ENCODE peak calls at places on chromosomes 1 and 21, in seven cellular contexts. S is lower leg skin, C is cardiac fibroblast, Q is GM06990, U is adrenal gland, L is NB4, F is mesothelial cell of epicardium. M is an unnamed sample.
A peak's percentile ranks its signal among the peaks of the same experiment; 100 is the strongest.

GRCh38 chr1:209513226-209513625 is 70.3 kb upstream of the CAMK1G start:
- DNase-seq in S (no peak), L (peak; percentile 49), C (peak; percentile 47), Q (no peak), F (no peak), U (no peak), M (peak; percentile 20)

GRCh38 chr1:23699280-23700179 is 7.9 kb downstream of the RPL11 start:
- DNase-seq in Q (no peak), F (no peak), C (no peak), U (no peak), L (peak; percentile 47), S (no peak), M (no peak)

GRCh38 chr1:15660151-15660550 is 24.0 kb upstream of the PLEKHM2 start:
- DNase-seq in C (no peak), U (no peak), S (no peak), F (no peak), Q (no peak), L (no peak), M (no peak)

GRCh38 chr1:147824776-147825175 is 64.4 kb upstream of the GJA5 start:
- DNase-seq in U (no peak), S (no peak), Q (no peak), L (no peak), F (no peak), C (no peak), M (no peak)

GRCh38 chr21:30206551-30207251 is 9.2 kb downstream of the CLDN8 start:
- DNase-seq in L (no peak), C (peak; percentile 85), F (no peak), S (no peak), U (no peak), Q (no peak), M (no peak)

GRCh38 chr21:25635310-25635709 is 3.7 kb upstream of the JAM2 start:
- DNase-seq in F (no peak), L (no peak), C (no peak), U (no peak), Q (no peak), S (no peak), M (no peak)

GRCh38 chr21:44589094-44589493 is 3.2 kb downstream of the KRTAP10-6 start:
- DNase-seq in U (no peak), L (no peak), Q (no peak), F (no peak), C (no peak), S (no peak), M (no peak)

GRCh38 chr1:165697491-165697880 is 876 bp downstream of the ALDH9A1 start:
- DNase-seq in F (no peak), Q (no peak), S (no peak), C (peak; percentile 10), L (no peak), U (no peak), M (no peak)

GRCh38 chr1:89767618-89768017 is 53.2 kb upstream of the LRRC8D start:
- DNase-seq in U (no peak), S (no peak), Q (no peak), F (no peak), L (no peak), C (no peak), M (no peak)

GRCh38 chr1:6414443-6414844 is 5.3 kb downstream of the HES2 start:
- DNase-seq in U (no peak), F (no peak), Q (peak; percentile 61), C (peak; percentile 46), L (peak; percentile 68), S (no peak), M (peak; percentile 65)

GRCh38 chr1:19345391-19345790 is 33.3 kb downstream of the SLC66A1 start:
- DNase-seq in S (no peak), C (no peak), Q (no peak), L (no peak), F (no peak), U (no peak), M (no peak)

GRCh38 chr1:20602851-20603450 is 14.1 kb downstream of the CDA start:
- DNase-seq in C (no peak), Q (no peak), S (no peak), L (no peak), F (no peak), U (no peak), M (no peak)

GRCh38 chr1:7223334-7224080 is 438.3 kb downstream of the CAMTA1 start:
- DNase-seq in C (peak; percentile 14), U (no peak), F (no peak), L (no peak), Q (no peak), S (no peak), M (no peak)

GRCh38 chr1:55402117-55402516 is 187.0 kb upstream of the USP24 start:
- DNase-seq in Q (no peak), U (no peak), L (no peak), S (no peak), C (peak; percentile 58), F (no peak), M (no peak)

GRCh38 chr1:50450861-50451653 is 27.8 kb upstream of the DMRTA2 start:
- DNase-seq in Q (no peak), U (no peak), S (no peak), F (no peak), C (no peak), L (no peak), M (no peak)

GRCh38 chr1:202710070-202711025 is at the start of gene SYT2:
- DNase-seq in Q (peak; percentile 14), F (peak; percentile 48), C (peak; percentile 28), U (peak; percentile 26), L (peak; percentile 53), S (peak; percentile 82), M (peak; percentile 57)

GRCh38 chr1:192497214-192497794 is 78.3 kb upstream of the RGS1 start:
- DNase-seq in U (no peak), S (no peak), L (no peak), C (no peak), Q (no peak), F (no peak), M (no peak)

GRCh38 chr1:72623299-72623708 is 341.0 kb upstream of the NEGR1 start:
- DNase-seq in Q (no peak), S (no peak), L (peak; percentile 66), C (peak; percentile 57), F (no peak), U (no peak), M (peak; percentile 13)

GRCh38 chr1:41882496-41882895 is 36.2 kb downstream of the HIVEP3 start:
- DNase-seq in C (no peak), F (no peak), U (no peak), L (no peak), S (no peak), Q (no peak), M (no peak)

GRCh38 chr21:25964009-25964408 is 206.6 kb downstream of the APP start:
- DNase-seq in Q (no peak), S (no peak), F (no peak), U (peak; percentile 51), C (no peak), L (peak; percentile 1), M (no peak)

GRCh38 chr1:89724369-89725015 is 91.6 kb downstream of the LRRC8C start:
- DNase-seq in F (no peak), U (peak; percentile 22), L (peak; percentile 92), C (peak; percentile 33), Q (peak; percentile 48), S (no peak), M (no peak)

GRCh38 chr21:16568661-16569060 is 838.9 kb downstream of the USP25 start:
- DNase-seq in C (no peak), Q (no peak), U (no peak), S (no peak), L (no peak), F (no peak), M (no peak)

DNA sequence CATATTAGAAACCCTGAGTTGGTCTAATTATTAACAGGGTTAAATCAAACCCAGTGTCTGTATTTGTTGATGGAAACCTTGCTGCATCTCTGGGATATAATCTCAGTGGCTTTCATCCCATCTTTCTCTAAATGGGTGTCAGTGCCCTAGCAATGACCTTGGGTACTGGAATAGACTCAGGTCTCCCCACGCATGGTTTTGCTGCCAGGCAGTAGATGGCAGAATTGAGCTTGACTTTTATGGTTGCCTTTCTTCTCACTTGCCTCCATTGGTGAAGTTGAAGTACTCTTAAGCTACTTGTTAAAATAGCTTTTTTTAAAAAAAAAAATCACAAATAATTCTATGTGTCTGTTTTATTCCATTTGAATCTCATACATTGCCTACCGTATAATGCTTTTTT is 81.8 kb upstream of the HMCN1 start:
- DNase-seq in F (no peak), U (no peak), C (no peak), Q (no peak), S (no peak), L (peak; percentile 34), M (no peak)
- TF ChIP-seq CTCF in F (no peak), U (no peak), C (peak; percentile 21), Q (peak; percentile 36), S (no peak), L (peak; percentile 33), M (no peak)

GRCh38 chr21:39153373-39153772 is 29.9 kb downstream of the PSMG1 start:
- DNase-seq in C (peak; percentile 13), Q (no peak), F (no peak), U (no peak), S (no peak), L (peak; percentile 35), M (no peak)
- TF ChIP-seq CTCF in C (peak; percentile 69), Q (peak; percentile 62), F (peak; percentile 29), U (no peak), S (no peak), L (peak; percentile 58), M (peak; percentile 51)

GRCh38 chr1:47972864-47973437 is 24.2 kb downstream of the TRABD2B start:
- DNase-seq in U (no peak), C (no peak), Q (no peak), S (no peak), L (no peak), F (no peak), M (peak; percentile 48)
- TF ChIP-seq CTCF in U (no peak), C (peak; percentile 2), Q (peak; percentile 60), S (no peak), L (peak; percentile 46), F (no peak), M (peak; percentile 36)

DNA sequence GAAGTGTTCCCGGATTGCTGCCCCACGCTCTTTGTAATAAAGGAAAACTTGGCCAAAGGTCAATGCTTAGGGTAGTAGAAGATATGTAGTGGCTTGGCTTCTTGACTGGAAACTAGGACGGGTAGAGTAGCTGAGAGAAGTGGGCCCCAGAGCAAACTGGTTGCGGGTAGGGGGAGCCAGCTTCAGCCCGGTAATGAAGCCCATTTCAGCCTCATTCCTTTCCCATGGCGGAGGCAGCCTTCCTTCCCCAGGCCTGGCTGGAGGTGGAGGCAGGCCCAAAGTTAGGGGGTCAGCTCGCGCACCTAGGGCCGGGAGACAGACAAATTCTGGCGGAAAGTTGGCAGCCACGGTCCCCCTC is 374 bp upstream of the NEXN start:
- DNase-seq in L (no peak), C (peak; percentile 94), S (no peak), F (no peak), U (no peak), Q (no peak), M (no peak)
- TF ChIP-seq CTCF in L (no peak), C (no peak), S (no peak), F (no peak), U (no peak), Q (no peak), M (no peak)